ENCODE peak calls at places on chromosomes 11 and 22, in four cellular contexts. E, I, X and D are unnamed samples.

GRCh38 chr22:34427436-34427835 is 507.2 kb upstream of the LARGE1 start:
- DNase-seq in I (no peak), X (no peak), E (no peak), D (no peak)

GRCh38 chr22:36064358-36064757 is 35.7 kb upstream of the RBFOX2 start:
- DNase-seq in X (no peak), E (no peak), I (no peak), D (no peak)

GRCh38 chr11:64583296-64584262 is 7.4 kb upstream of the SLC22A12 start:
- DNase-seq in E (peak), I (no peak), X (no peak), D (no peak)

GRCh38 chr11:3103076-3103475 is 45.9 kb upstream of the CARS1 start:
- DNase-seq in X (no peak), E (no peak), I (no peak), D (peak)

GRCh38 chr11:130042093-130042591 is 27.6 kb upstream of the APLP2 start:
- DNase-seq in X (no peak), E (peak), I (peak), D (no peak)

GRCh38 chr11:96152623-96153022 is 190.4 kb downstream of the MAML2 start:
- DNase-seq in E (no peak), I (no peak), X (no peak), D (no peak)

GRCh38 chr11:124174001-124174400 is 9.1 kb upstream of the OR10D3 start:
- DNase-seq in X (no peak), E (peak), I (peak), D (no peak)

GRCh38 chr11:119094816-119095065 is 6.9 kb downstream of the DPAGT1 start:
- DNase-seq in I (peak), X (no peak), E (no peak), D (peak)

GRCh38 chr11:8384199-8384821 is 120.6 kb upstream of the LMO1 start:
- DNase-seq in I (no peak), E (peak), X (no peak), D (no peak)
- TF ChIP-seq NFIC in I (no peak), E (no peak), X (no peak), D (no peak)

GRCh38 chr22:27437570-27437969 is 364.0 kb downstream of the MN1 start:
- DNase-seq in E (no peak), X (no peak), I (no peak), D (no peak)

GRCh38 chr22:27434898-27435297 is 366.7 kb downstream of the MN1 start:
- DNase-seq in I (no peak), X (no peak), E (no peak), D (no peak)

GRCh38 chr22:27433585-27434190 is 367.9 kb downstream of the MN1 start:
- DNase-seq in X (no peak), E (no peak), I (no peak), D (no peak)

GRCh38 chr22:27436591-27436990 is 365.0 kb downstream of the MN1 start:
- DNase-seq in E (no peak), X (no peak), I (no peak), D (no peak)

DNA sequence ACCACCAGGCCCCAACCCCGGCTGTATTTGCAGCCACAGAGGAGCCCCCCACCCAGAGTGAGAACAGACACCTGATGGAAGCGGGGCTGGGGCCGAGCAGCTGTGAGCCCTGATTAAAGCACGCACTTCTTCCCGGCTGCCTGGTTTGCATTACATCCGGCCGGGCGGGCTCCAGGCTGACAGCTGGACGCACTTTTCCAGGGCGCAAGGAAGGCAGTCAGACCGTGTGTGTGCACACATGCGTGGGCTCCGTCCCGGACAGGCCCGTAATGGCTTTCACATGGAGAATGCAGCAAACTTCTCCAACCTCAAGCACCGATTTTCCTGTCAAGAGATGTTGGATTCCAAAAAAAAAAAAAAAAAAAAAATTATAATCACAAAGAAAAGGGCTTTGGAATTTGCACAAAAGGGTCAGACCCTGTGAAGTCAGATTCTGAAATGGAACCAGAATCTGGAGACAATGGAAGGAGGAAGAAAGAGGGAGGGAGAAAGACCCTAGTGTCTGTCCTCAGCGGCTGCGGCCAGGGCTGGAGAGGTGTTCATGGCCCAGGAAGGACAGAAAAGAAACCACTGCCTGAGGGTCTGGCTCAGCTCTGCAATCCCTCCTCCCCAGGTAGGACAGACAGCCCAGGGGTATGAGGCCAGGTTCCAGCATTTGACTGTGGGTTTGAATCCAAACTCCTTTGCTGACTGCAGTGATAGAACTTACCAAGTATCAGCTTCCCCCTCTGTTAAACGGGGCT is 365.5 kb downstream of the MN1 start:
- DNase-seq in X (no peak), E (no peak), I (no peak), D (peak)
- TF ChIP-seq TAF1 in X (no peak), E (no peak), I (no peak), D (no peak)

DNA sequence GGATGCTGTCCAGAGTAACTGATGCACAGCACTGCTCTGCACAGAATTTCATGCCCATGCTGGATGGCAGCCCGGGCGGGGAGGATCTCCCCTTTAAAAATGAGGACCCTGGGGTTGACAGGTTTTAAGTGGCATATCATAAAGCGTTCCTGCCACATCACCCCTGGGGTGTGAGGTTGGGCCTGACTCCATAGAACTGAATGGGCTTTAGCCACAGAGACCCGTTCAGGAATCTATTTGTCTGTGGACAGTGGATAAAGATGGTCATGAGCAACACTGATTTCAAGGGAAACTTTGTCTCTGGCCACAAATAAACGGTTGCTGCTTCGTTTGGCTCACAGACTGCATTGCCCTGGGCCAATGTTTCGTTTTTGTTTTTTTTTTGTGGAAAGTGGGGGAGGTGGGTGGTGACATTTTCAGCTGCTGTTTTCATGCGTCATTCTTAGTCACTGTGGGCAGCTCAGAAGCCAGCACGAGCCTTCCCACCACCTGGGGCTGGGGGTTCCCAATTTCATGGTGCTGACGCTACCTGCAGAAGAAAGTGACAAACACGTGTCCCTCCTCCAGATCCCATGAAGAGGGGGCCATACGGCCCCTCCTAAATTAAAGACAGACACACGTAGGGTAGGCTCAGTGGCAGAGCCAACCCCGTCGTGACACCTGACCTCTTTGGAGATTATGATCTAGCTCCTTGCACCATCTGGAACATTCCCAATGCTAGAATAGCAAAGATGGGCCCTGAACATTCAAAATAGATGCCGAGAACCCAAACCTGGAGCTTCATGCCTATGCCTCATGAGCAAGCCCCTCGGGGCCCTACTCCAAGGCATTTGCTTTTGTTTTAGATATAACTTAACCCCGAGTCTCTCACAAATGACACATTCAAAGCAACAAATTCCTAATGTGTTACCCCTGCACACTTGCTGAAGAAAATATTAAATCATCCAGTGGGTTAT is 54.8 kb upstream of the PHF21B start:
- DNase-seq in X (peak), E (no peak), I (no peak), D (no peak)
- TF ChIP-seq NFIC in X (no peak), E (no peak), I (no peak), D (no peak)

DNA sequence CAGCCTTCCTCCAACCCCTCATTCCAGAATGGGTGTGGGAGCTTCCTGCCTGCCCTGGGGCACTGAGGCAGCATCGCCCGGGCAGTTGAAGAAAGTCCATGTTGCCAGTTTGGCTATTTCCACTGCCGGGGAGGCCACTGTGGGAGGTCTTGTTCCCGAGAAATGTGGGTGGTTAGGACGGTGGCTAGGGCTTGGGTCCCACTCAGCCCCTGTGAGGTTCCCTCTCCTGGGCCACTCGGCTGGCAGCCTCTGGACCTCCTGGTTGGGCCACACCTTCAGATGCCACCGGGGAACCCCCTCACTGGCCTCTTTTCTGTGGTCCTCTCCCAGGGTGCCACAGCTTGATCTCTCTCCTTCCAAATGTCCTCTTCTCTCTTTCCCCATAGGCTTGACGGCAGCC is 5.1 kb upstream of the PPP6R3 start:
- DNase-seq in X (no peak), I (no peak), E (no peak), D (no peak)
- TF ChIP-seq TAF1 in X (no peak), I (no peak), E (no peak), D (no peak)

GRCh38 chr11:10900686-10901415 is 43.0 kb upstream of the ZBED5 start:
- DNase-seq in I (no peak), X (no peak), E (no peak), D (no peak)
- TF ChIP-seq NFIC in I (no peak), X (no peak), E (no peak), D (no peak)

DNA sequence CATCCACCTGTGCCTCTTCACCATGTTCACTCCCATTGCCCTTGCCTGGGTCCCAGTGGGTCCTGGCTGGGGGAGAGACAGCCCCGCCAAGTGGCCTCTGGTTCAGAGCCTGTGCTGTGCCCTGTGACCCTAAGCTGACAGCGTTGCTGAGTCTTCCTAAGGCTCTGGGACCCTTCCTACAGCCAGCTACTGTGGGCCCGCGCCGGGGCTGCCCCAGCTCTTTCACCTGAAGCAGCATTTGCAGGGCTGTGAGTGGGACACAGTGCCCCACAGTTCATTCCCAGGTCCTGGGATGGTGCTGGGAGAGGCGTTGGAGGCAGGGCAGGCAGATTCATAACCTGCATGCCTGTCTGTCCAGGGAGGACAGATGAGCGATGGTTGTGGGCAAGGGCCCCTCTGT is 10.7 kb downstream of the TPCN2 start:
- DNase-seq in E (no peak), X (no peak), I (no peak), D (no peak)
- TF ChIP-seq TAF1 in E (no peak), X (no peak), I (no peak), D (no peak)

DNA sequence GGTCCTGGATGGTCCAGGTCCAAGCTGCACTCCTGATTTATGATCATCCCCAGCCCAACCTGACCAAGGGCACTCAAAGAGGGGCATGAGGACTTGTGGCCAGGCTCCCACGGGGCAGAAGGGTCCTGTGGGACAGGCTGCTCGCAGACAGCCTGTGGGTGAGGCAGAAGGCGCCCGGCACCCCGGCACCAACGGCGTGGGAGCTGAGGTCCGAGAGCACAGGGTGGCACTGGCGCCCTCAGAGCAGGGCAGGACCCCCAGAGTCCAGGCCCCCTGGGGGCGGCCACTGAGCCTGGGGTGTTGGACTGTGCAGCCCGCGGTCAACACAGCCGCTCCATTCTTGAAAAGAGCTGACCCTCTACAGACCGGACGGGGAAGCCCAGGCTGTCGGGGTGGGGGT is 3.3 kb downstream of the IL17REL start:
- DNase-seq in E (no peak), X (no peak), I (no peak), D (peak)
- TF ChIP-seq NFIC in E (no peak), X (no peak), I (no peak), D (no peak)